ENCODE peak calls at places on chromosomes 13 and 19, in six cellular contexts. R is fibroblast of pulmonary artery, A is neural crest cell, T is OCI-LY7, B is cardiac muscle cell, K is neural progenitor cell. W is an unnamed sample.

GRCh38 chr19:46998445-46999142 is 21.0 kb upstream of the NPAS1 start:
- DNase-seq in R (no peak), A (no peak), T (no peak), B (no peak), K (no peak), W (no peak)

GRCh38 chr13:60453490-60453889 is 56.5 kb downstream of the TDRD3 start:
- DNase-seq in R (no peak), A (no peak), T (no peak), B (no peak), K (peak), W (no peak)

GRCh38 chr19:13622727-13623126 is 116.4 kb upstream of the CACNA1A start:
- DNase-seq in R (no peak), A (no peak), T (no peak), B (peak), K (peak), W (no peak)

GRCh38 chr13:109783815-109784589 is 2.4 kb downstream of the IRS2 start:
- DNase-seq in R (no peak), A (no peak), T (no peak), B (no peak), K (no peak), W (no peak)

GRCh38 chr19:38649305-38650179 is 2.1 kb downstream of the ACTN4 start:
- DNase-seq in R (no peak), A (no peak), T (no peak), B (no peak), K (no peak), W (no peak)

GRCh38 chr19:3576696-3577443 is 4.1 kb downstream of the HMG20B start:
- DNase-seq in R (peak), A (peak), T (no peak), B (peak), K (peak), W (peak)

GRCh38 chr13:27449081-27449603 is 1.2 kb downstream of the MTIF3 start:
- DNase-seq in R (no peak), A (no peak), T (no peak), B (no peak), K (no peak), W (no peak)

GRCh38 chr13:50123002-50123401 is 107.8 kb downstream of the KCNRG start:
- DNase-seq in R (no peak), A (no peak), T (no peak), B (no peak), K (no peak), W (no peak)

GRCh38 chr19:5635427-5635826 is 12.5 kb downstream of the SAFB start:
- DNase-seq in R (no peak), A (no peak), T (no peak), B (no peak), K (no peak), W (no peak)

GRCh38 chr19:46372901-46373572 is 26.1 kb downstream of the PPP5C start:
- DNase-seq in R (peak), A (no peak), T (no peak), B (no peak), K (peak), W (no peak)

GRCh38 chr13:75739244-75739868 is 103.2 kb downstream of the LMO7 start:
- DNase-seq in R (no peak), A (no peak), T (no peak), B (no peak), K (no peak), W (no peak)

GRCh38 chr13:113135281-113135760 is 12.7 kb downstream of the F10 start:
- DNase-seq in R (no peak), A (no peak), T (no peak), B (no peak), K (no peak), W (no peak)

GRCh38 chr13:113562085-113562749 is 22.3 kb upstream of the TFDP1 start:
- DNase-seq in R (peak), A (peak), T (peak), B (peak), K (peak), W (peak)

GRCh38 chr19:53172892-53173291 is 14.0 kb upstream of the ZNF347 start:
- DNase-seq in R (peak), A (no peak), T (no peak), B (no peak), K (no peak), W (no peak)

GRCh38 chr13:95783747-95784146 is 106.8 kb downstream of the DNAJC3 start:
- DNase-seq in R (no peak), A (no peak), T (no peak), B (no peak), K (no peak), W (no peak)

GRCh38 chr19:3969435-3970312 is 1.2 kb downstream of the DAPK3 start:
- DNase-seq in R (peak), A (no peak), T (no peak), B (peak), K (peak), W (peak)

GRCh38 chr19:56301152-56301551 is 13.5 kb downstream of the ZSCAN5A start:
- DNase-seq in R (peak), A (no peak), T (no peak), B (no peak), K (no peak), W (no peak)

GRCh38 chr19:5424192-5424973 is 30.8 kb upstream of the ZNRF4 start:
- DNase-seq in R (no peak), A (no peak), T (no peak), B (no peak), K (no peak), W (no peak)

GRCh38 chr13:113832204-113832603 is 31.7 kb downstream of the GAS6 start:
- DNase-seq in R (no peak), A (no peak), T (no peak), B (no peak), K (no peak), W (no peak)

GRCh38 chr13:111184685-111185401 is 69.7 kb downstream of the ARHGEF7 start:
- DNase-seq in R (no peak), A (no peak), T (peak), B (no peak), K (no peak), W (no peak)

GRCh38 chr19:55406869-55407624 is 541 bp downstream of the UBE2S start:
- DNase-seq in R (peak), A (no peak), T (peak), B (peak), K (peak), W (no peak)

GRCh38 chr13:36712785-36713184 is 39.0 kb downstream of the SERTM1 start:
- DNase-seq in R (peak), A (no peak), T (no peak), B (no peak), K (no peak), W (no peak)

GRCh38 chr13:95267662-95268369 is 33.4 kb downstream of the ABCC4 start:
- DNase-seq in R (peak), A (no peak), T (no peak), B (no peak), K (no peak), W (no peak)

GRCh38 chr19:36008336-36008978 is at the start of gene SYNE4:
- DNase-seq in R (no peak), A (no peak), T (no peak), B (peak), K (peak), W (peak)

GRCh38 chr19:3335431-3336350 is 30.7 kb upstream of the NFIC start:
- DNase-seq in R (peak), A (no peak), T (no peak), B (no peak), K (no peak), W (no peak)

GRCh38 chr13:93151277-93151676 is 75.3 kb upstream of the GPC6 start:
- DNase-seq in R (peak), A (no peak), T (no peak), B (no peak), K (no peak), W (no peak)

GRCh38 chr13:37225414-37226047 is 120.1 kb upstream of the CSNK1A1L start:
- DNase-seq in R (peak), A (no peak), T (no peak), B (no peak), K (no peak), W (no peak)

GRCh38 chr19:56114711-56115110 is 6.4 kb downstream of the ZNF787 start:
- DNase-seq in R (no peak), A (no peak), T (no peak), B (no peak), K (no peak), W (no peak)

GRCh38 chr13:79915386-79915785 is 425.5 kb downstream of the SPRY2 start:
- DNase-seq in R (no peak), A (no peak), T (no peak), B (no peak), K (no peak), W (no peak)

GRCh38 chr13:84896128-84896527 is 903.1 kb downstream of the SLITRK6 start:
- DNase-seq in R (peak), A (peak), T (peak), B (peak), K (peak), W (peak)

GRCh38 chr19:12994701-12995595 is at the start of gene NFIX:
- DNase-seq in R (peak), A (no peak), T (peak), B (peak), K (peak), W (peak)

GRCh38 chr13:89695343-89696257 is 1651.9 kb upstream of the MIR17HG start:
- DNase-seq in R (peak), A (peak), T (peak), B (peak), K (peak), W (peak)

GRCh38 chr13:76886005-76886291 is 257 bp downstream of the KCTD12 start:
- DNase-seq in R (no peak), A (no peak), T (no peak), B (no peak), K (no peak), W (no peak)

GRCh38 chr13:55345197-55345596 is 1795.5 kb upstream of the PRR20A start:
- DNase-seq in R (no peak), A (no peak), T (no peak), B (no peak), K (no peak), W (no peak)

GRCh38 chr19:15265849-15266248 is 33.6 kb upstream of the EPHX3 start:
- DNase-seq in R (peak), A (no peak), T (no peak), B (no peak), K (no peak), W (no peak)

GRCh38 chr19:18009412-18010066 is 1.6 kb downstream of the ARRDC2 start:
- DNase-seq in R (no peak), A (no peak), T (no peak), B (no peak), K (no peak), W (no peak)

GRCh38 chr19:50509366-50509765 is 1.6 kb downstream of the JOSD2 start:
- DNase-seq in R (no peak), A (no peak), T (no peak), B (no peak), K (no peak), W (no peak)

GRCh38 chr19:37905936-37906867 is at the start of gene WDR87:
- DNase-seq in R (peak), A (peak), T (peak), B (no peak), K (peak), W (peak)

GRCh38 chr19:53196777-53197396 is 3.7 kb upstream of the ZNF665 start:
- DNase-seq in R (peak), A (peak), T (peak), B (peak), K (peak), W (peak)

GRCh38 chr13:24865158-24865557 is 101.2 kb downstream of the RNF17 start:
- DNase-seq in R (peak), A (no peak), T (peak), B (no peak), K (no peak), W (no peak)
- TF ChIP-seq CTCF in R (peak), A (peak), T (peak), B (peak), K (no peak), W (no peak)

GRCh38 chr13:91572439-91572838 is 174.0 kb downstream of the GPC5 start:
- DNase-seq in R (no peak), A (no peak), T (no peak), B (no peak), K (no peak), W (no peak)

GRCh38 chr13:91572944-91573535 is 174.6 kb downstream of the GPC5 start:
- DNase-seq in R (no peak), A (no peak), T (no peak), B (no peak), K (no peak), W (no peak)

GRCh38 chr13:91574756-91575155 is 176.3 kb downstream of the GPC5 start:
- DNase-seq in R (peak), A (no peak), T (no peak), B (no peak), K (no peak), W (no peak)

GRCh38 chr13:91579320-91579719 is 180.9 kb downstream of the GPC5 start:
- DNase-seq in R (no peak), A (no peak), T (no peak), B (no peak), K (no peak), W (no peak)

GRCh38 chr13:91576590-91576989 is 178.2 kb downstream of the GPC5 start:
- DNase-seq in R (no peak), A (peak), T (peak), B (peak), K (peak), W (peak)
- TF ChIP-seq CTCF in R (no peak), A (peak), T (no peak), B (no peak), K (peak), W (peak)

GRCh38 chr13:97268772-97269171 is 46.6 kb downstream of the MBNL2 start:
- DNase-seq in R (peak), A (no peak), T (no peak), B (no peak), K (no peak), W (no peak)
- TF ChIP-seq CTCF in R (peak), A (no peak), T (no peak), B (peak), K (no peak), W (no peak)

DNA sequence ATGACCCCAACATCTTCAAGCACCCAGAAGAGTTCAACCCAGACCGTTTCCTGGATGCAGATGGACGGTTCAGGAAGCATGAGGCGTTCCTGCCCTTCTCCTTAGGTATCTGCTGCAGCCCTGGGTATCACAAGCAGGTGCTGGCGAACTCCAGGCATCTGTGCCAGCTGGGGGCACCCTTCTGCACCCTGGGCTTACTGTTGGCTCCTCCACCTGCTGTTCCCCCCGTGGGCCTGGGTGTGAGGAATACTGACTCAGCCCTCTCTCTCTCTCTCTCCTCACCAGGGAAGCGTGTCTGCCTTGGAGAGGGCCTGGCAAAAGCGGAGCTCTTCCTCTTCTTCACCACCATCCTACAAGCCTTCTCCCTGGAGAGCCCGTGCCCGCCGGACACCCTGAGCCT is 13.0 kb downstream of the CYP2S1 start:
- DNase-seq in R (no peak), A (no peak), T (no peak), B (no peak), K (no peak), W (no peak)
- TF ChIP-seq CTCF in R (no peak), A (no peak), T (no peak), B (no peak), K (no peak), W (no peak)

W was measured in nephron progenitor cell.